ENCODE peak calls at places on chromosomes 6 and 20, in eight cellular contexts. M is WTC11; A is NCI-H748 treated with DMSO at 0.1 percent for 48 hours; G is iris pigment epithelial cell; L is activated gamma-delta T cell treated with Interleukin-2 at 50 U/mL for 16 hours; F is glutamatergic neuron; E is CD8-positive, alpha-beta T cell; N is right cardiac atrium. C is an unnamed sample.

GRCh38 chr20:36499723-36500501 is 41.4 kb upstream of the MYL9 start:
- DNase-seq in M (no peak), A (no peak), G (peak; percentile 49), L (no peak), F (no peak), E (no peak), N (no peak), C (no peak)

GRCh38 chr20:32681175-32682084 is 7.7 kb upstream of the C20orf203 start:
- DNase-seq in M (peak; percentile 63), A (peak; percentile 60), G (no peak), L (no peak), F (peak; percentile 72), E (no peak), N (no peak), C (no peak)

GRCh38 chr6:136086686-136087085 is 163.4 kb downstream of the MTFR2 start:
- DNase-seq in M (no peak), A (no peak), G (no peak), L (no peak), F (no peak), E (no peak), N (peak; percentile 23), C (no peak)

GRCh38 chr6:88124925-88125557 is 41.1 kb downstream of the CNR1 start:
- DNase-seq in M (no peak), A (no peak), G (no peak), L (no peak), F (no peak), E (no peak), N (no peak), C (no peak)

GRCh38 chr6:74068945-74069570 is 373.1 kb downstream of the CD109 start:
- DNase-seq in M (no peak), A (no peak), G (no peak), L (no peak), F (peak; percentile 31), E (no peak), N (peak; percentile 13), C (no peak)

GRCh38 chr6:134240664-134241431 is 77.1 kb downstream of the SGK1 start:
- DNase-seq in M (no peak), A (no peak), G (no peak), L (peak; percentile 80), F (no peak), E (peak; percentile 78), N (peak; percentile 64), C (peak; percentile 91)

GRCh38 chr6:79042088-79042798 is 35.8 kb downstream of the PHIP start:
- DNase-seq in M (no peak), A (no peak), G (no peak), L (no peak), F (no peak), E (no peak), N (no peak), C (no peak)

GRCh38 chr6:164062872-164063271 is 648.4 kb downstream of the QKI start:
- DNase-seq in M (no peak), A (no peak), G (no peak), L (no peak), F (no peak), E (no peak), N (no peak), C (no peak)

GRCh38 chr20:49132995-49133451 is 55.1 kb downstream of the STAU1 start:
- DNase-seq in M (no peak), A (no peak), G (peak; percentile 70), L (no peak), F (no peak), E (no peak), N (no peak), C (no peak)

GRCh38 chr6:43278524-43279078 is 19.5 kb upstream of the SLC22A7 start:
- DNase-seq in M (no peak), A (no peak), G (peak; percentile 16), L (no peak), F (no peak), E (no peak), N (no peak), C (no peak)

GRCh38 chr6:158942349-158942748 is 57.7 kb downstream of the RSPH3 start:
- DNase-seq in M (no peak), A (no peak), G (no peak), L (no peak), F (no peak), E (no peak), N (no peak), C (no peak)

GRCh38 chr20:38766071-38766470 is 17.8 kb downstream of the ACTR5 start:
- DNase-seq in M (no peak), A (no peak), G (no peak), L (no peak), F (no peak), E (no peak), N (no peak), C (no peak)

GRCh38 chr6:121597654-121598053 is 162.2 kb downstream of the GJA1 start:
- DNase-seq in M (no peak), A (no peak), G (peak; percentile 80), L (no peak), F (no peak), E (no peak), N (no peak), C (no peak)

GRCh38 chr6:128327890-128328289 is 192.5 kb downstream of the PTPRK start:
- DNase-seq in M (peak; percentile 22), A (peak; percentile 41), G (peak; percentile 42), L (peak; percentile 5), F (no peak), E (no peak), N (no peak), C (no peak)

GRCh38 chr6:163958646-163959045 is 544.1 kb downstream of the QKI start:
- DNase-seq in M (no peak), A (no peak), G (peak; percentile 57), L (no peak), F (no peak), E (no peak), N (no peak), C (no peak)

GRCh38 chr6:54419885-54420284 is 111.6 kb downstream of the TINAG start:
- DNase-seq in M (no peak), A (no peak), G (peak; percentile 97), L (no peak), F (no peak), E (no peak), N (no peak), C (no peak)

GRCh38 chr6:7587631-7588100 is 2.3 kb upstream of the SNRNP48 start:
- DNase-seq in M (no peak), A (no peak), G (peak; percentile 18), L (no peak), F (no peak), E (no peak), N (no peak), C (no peak)

GRCh38 chr6:4133941-4134838 is 1.2 kb downstream of the ECI2 start:
- DNase-seq in M (peak; percentile 42), A (peak; percentile 19), G (peak; percentile 38), L (peak; percentile 7), F (peak; percentile 27), E (no peak), N (peak; percentile 21), C (no peak)

GRCh38 chr6:144263786-144264185 is 21.3 kb upstream of the UTRN start:
- DNase-seq in M (no peak), A (no peak), G (peak; percentile 68), L (no peak), F (no peak), E (no peak), N (no peak), C (no peak)

GRCh38 chr6:10194816-10195639 is 219.8 kb downstream of the TFAP2A start:
- DNase-seq in M (no peak), A (no peak), G (no peak), L (no peak), F (no peak), E (no peak), N (no peak), C (no peak)

GRCh38 chr6:1202201-1202600 is 109.7 kb upstream of the FOXQ1 start:
- DNase-seq in M (no peak), A (no peak), G (no peak), L (no peak), F (no peak), E (no peak), N (no peak), C (no peak)

GRCh38 chr6:16276991-16277981 is 38.9 kb downstream of the GMPR start:
- DNase-seq in M (peak; percentile 82), A (no peak), G (peak; percentile 90), L (no peak), F (peak; percentile 48), E (no peak), N (peak; percentile 71), C (peak; percentile 77)